ENCODE peak calls at places on chromosomes 5 and 9, in four cellular contexts. J is DND-41; I is brain microvascular endothelial cell; U is CD8-positive, alpha-beta T cell. O is an unnamed sample.

GRCh38 chr9:104890433-104890770 is 37.6 kb downstream of the ABCA1 start:
- DNase-seq in J (no peak), I (no peak), U (no peak), O (no peak)

GRCh38 chr5:56516936-56517521 is 283.9 kb upstream of the ANKRD55 start:
- DNase-seq in J (peak; percentile 24), I (peak; percentile 17), U (no peak), O (no peak)

GRCh38 chr5:59296317-59297264 is 596.9 kb downstream of the PDE4D start:
- DNase-seq in J (no peak), I (no peak), U (no peak), O (no peak)

GRCh38 chr9:78115073-78115472 is 83.5 kb upstream of the GNAQ start:
- DNase-seq in J (no peak), I (no peak), U (no peak), O (no peak)

GRCh38 chr9:104104407-104104806 is 10.3 kb downstream of the SMC2 start:
- DNase-seq in J (no peak), I (no peak), U (no peak), O (no peak)

GRCh38 chr9:21135736-21136135 is 5.9 kb downstream of the IFNW1 start:
- DNase-seq in J (no peak), I (no peak), U (no peak), O (no peak)

GRCh38 chr5:127077346-127077745 is 4.0 kb upstream of the C5orf63 start:
- DNase-seq in J (no peak), I (no peak), U (no peak), O (no peak)

GRCh38 chr9:76886318-76886717 is 19.6 kb downstream of the PRUNE2 start:
- DNase-seq in J (no peak), I (no peak), U (no peak), O (no peak)

GRCh38 chr5:5422819-5423515 is 490 bp downstream of the ICE1 start:
- DNase-seq in J (no peak), I (no peak), U (no peak), O (no peak)

GRCh38 chr5:39757121-39757520 is 332.3 kb upstream of the DAB2 start:
- DNase-seq in J (no peak), I (no peak), U (no peak), O (no peak)

DNA sequence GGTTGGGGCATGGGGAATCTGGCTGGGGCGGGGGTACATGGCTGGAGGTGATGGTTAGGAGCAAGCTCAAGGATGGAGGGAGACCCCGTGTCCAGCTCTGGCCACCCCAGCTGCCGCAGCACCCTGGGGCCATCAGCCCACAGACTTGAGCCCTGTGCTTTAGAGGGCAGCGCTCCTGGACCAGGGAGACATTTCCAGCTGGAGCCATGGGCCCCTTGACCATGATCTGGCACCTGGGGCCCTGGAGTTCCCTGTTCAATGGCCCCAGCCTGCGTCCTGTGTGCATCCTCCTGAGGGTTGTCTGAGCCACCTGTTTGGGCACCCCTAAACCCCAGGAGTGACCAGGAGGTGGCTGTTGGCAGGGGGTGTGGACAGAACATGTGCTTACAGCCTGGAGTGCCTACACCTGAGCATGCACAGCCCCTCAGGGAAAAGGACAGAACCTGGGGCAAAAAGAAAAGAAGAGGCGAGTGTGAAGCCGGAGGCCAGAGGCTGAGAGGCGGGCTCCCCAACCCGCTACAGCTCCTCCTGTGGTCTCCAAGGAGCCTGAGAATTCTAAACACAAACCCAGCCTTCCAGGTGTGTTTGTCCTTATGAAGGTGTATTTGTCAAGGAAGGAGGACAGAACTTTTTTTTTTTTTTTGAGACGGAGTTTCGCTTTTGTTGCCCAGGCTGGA is 126.7 kb downstream of the C9orf50 start:
- DNase-seq in J (no peak), I (no peak), U (no peak), O (no peak)
- TF ChIP-seq CTCF in J (no peak), I (no peak), U (no peak), O (no peak)

DNA sequence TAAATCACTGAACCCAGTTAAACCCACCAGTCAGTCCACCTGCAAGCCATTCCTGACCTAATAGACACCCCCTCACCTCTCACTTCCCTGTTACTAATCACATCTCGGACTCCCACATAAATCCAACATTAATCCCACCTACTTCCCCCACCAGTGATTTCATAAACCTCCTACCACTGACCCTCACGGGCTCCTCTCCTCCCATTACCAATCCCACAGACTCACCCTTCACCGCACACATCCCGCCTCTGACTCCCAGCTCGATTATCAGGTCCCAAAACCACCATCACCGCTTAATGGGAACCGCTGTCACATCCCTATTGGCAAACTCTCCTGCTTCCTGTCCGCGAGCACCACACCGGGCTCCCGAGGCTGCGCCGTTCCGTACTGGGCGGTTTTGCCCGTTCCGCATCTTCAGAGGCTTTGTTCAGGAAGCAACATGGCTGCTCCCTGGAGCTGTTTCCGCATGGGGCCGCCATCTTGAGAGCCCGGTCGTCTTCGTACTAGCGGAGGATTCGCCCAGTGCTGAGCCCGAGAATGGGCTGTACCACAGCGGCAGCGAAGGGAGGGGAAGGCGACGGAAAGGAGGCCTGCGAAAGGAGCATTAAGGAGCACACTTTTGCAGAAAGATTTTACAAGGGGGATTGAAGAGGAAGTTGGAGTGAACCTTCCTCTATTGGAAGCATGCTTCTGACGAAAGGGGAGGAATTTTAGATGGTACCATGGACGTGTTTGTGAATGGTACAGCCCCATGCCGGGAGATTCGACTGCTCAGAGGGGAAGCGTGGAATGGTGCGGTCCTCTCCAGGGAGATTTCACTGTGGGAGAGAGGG is at the start of gene ZNF300:
- DNase-seq in J (no peak), I (peak; percentile 94), U (peak; percentile 54), O (peak; percentile 52)
- H3K27ac ChIP-seq in J (no peak within 1 kb of the TSS), I (peak within 1 kb of the TSS; percentile 99), U (peak within 1 kb of the TSS; percentile 60), O (no peak within 1 kb of the TSS)

GRCh38 chr5:134835623-134836022 is 10.1 kb upstream of the C5orf24 start:
- DNase-seq in J (no peak), I (no peak), U (no peak), O (no peak)
- TF ChIP-seq CTCF in J (no peak), I (no peak), U (no peak), O (no peak)

GRCh38 chr5:34675857-34676256 is 19.7 kb downstream of the RAI14 start:
- DNase-seq in J (no peak), I (no peak), U (no peak), O (no peak)

GRCh38 chr5:34676409-34676808 is 20.3 kb downstream of the RAI14 start:
- DNase-seq in J (no peak), I (peak; percentile 47), U (no peak), O (no peak)

GRCh38 chr5:34673463-34674125 is 17.5 kb downstream of the RAI14 start:
- DNase-seq in J (no peak), I (no peak), U (no peak), O (no peak)

GRCh38 chr5:34672196-34672595 is 16.1 kb downstream of the RAI14 start:
- DNase-seq in J (no peak), I (no peak), U (no peak), O (no peak)

GRCh38 chr5:34674226-34674625 is 18.1 kb downstream of the RAI14 start:
- DNase-seq in J (no peak), I (peak; percentile 85), U (no peak), O (no peak)
- H3K27ac ChIP-seq in J (no peak overlapping the region), I (peak overlapping the region; percentile 91), U (no peak overlapping the region), O (no peak overlapping the region)

GRCh38 chr5:350355-350754 is 28.8 kb downstream of the AHRR start:
- DNase-seq in J (no peak), I (no peak), U (no peak), O (no peak)
- TF ChIP-seq CTCF in J (peak; percentile 11), I (peak; percentile 56), U (no peak), O (no peak)

DNA sequence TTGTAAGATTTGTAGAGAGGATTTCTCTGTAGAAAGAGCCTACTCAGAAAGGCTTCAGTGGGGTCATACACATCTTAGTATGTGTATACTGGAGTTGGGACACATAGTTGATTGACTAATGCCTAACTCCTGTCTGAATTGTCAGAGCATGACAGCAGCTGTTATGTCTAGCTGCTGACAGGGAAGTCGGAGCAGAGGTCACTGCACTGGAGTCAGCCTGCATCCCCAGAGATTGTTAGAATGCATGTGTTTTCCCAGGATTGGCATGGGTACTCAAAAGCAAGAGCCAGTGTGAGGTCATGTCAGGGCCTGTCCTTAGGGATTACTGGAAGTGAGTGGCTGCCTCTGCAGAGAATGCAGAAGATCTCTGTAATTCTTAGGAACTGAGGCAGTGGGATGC is 82.7 kb downstream of the ITGA1 start:
- DNase-seq in J (no peak), I (peak; percentile 88), U (no peak), O (no peak)
- H3K27ac ChIP-seq in J (no peak overlapping the region), I (peak overlapping the region; percentile 48), U (no peak overlapping the region), O (no peak overlapping the region)

GRCh38 chr5:71973563-71973962 is 133.7 kb upstream of the MAP1B start:
- DNase-seq in J (no peak), I (no peak), U (no peak), O (no peak)

GRCh38 chr5:71971862-71972261 is 135.4 kb upstream of the MAP1B start:
- DNase-seq in J (no peak), I (no peak), U (no peak), O (no peak)

GRCh38 chr5:71972777-71973473 is 134.3 kb upstream of the MAP1B start:
- DNase-seq in J (no peak), I (no peak), U (no peak), O (no peak)

GRCh38 chr5:71974165-71974564 is 133.1 kb upstream of the MAP1B start:
- DNase-seq in J (no peak), I (no peak), U (no peak), O (no peak)

DNA sequence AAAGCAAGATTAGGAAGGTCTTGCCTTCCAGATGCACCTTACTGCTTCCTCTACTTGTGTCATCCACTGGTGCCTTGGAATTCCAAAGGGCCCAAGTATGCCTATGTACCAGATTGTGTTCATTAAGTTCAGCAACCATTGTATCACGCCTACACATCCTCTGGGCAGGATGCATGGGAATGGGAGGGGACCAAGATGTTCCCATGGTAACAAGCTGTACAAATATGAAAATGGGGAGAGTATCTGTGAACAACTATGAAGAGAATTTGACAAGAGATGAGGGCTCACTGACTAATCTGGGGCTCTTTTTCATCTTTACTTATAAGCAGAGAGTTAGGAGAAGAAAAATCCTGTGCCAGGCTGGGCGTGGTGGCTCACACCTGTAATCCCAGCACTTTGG is 137.8 kb upstream of the MAP1B start:
- DNase-seq in J (no peak), I (peak; percentile 38), U (no peak), O (no peak)
- TF ChIP-seq CTCF in J (no peak), I (no peak), U (no peak), O (no peak)

GRCh38 chr5:158814521-158814920 is 285.2 kb downstream of the EBF1 start:
- DNase-seq in J (no peak), I (no peak), U (no peak), O (no peak)
- H3K27ac ChIP-seq in J (no peak overlapping the region), I (no peak overlapping the region), U (no peak overlapping the region), O (no peak overlapping the region)

O was measured in CD4-positive, alpha-beta T cell.